ENCODE peak calls at places on chromosomes 1 and 21, in seven cellular contexts. F, A, L, M, U, X and E are unnamed samples.

GRCh38 chr1:98391175-98391574 is 270.3 kb upstream of the SNX7 start:
- DNase-seq in F (no peak), L (no peak), X (no peak), M (no peak), U (no peak), A (no peak), E (no peak)

GRCh38 chr1:52403566-52404115 is 582 bp downstream of the ORC1 start:
- DNase-seq in L (peak), A (no peak), U (no peak), X (no peak), F (peak), M (peak), E (peak)

GRCh38 chr1:223726380-223727001 is 14.2 kb downstream of the CAPN2 start:
- DNase-seq in L (peak), U (peak), M (peak), A (peak), F (peak), X (no peak), E (peak)

GRCh38 chr1:112803906-112804762 is 89.0 kb upstream of the PPM1J start:
- DNase-seq in M (peak), U (peak), F (peak), A (peak), L (no peak), X (peak), E (peak)

GRCh38 chr1:174060090-174060489 is 37.9 kb upstream of the RC3H1 start:
- DNase-seq in A (no peak), F (peak), X (no peak), L (no peak), M (no peak), U (no peak), E (peak)

GRCh38 chr1:6359568-6360496 is 33.7 kb downstream of the ACOT7 start:
- DNase-seq in U (peak), X (peak), F (peak), A (peak), L (no peak), M (peak), E (peak)

GRCh38 chr1:4638347-4638734 is 16.1 kb upstream of the AJAP1 start:
- DNase-seq in M (no peak), L (no peak), F (no peak), A (peak), U (no peak), X (no peak), E (no peak)

GRCh38 chr1:205266584-205267305 is 39.0 kb downstream of the TMCC2 start:
- DNase-seq in M (no peak), L (no peak), U (no peak), A (no peak), F (no peak), X (no peak), E (no peak)

GRCh38 chr1:196361112-196361714 is 247.0 kb downstream of the KCNT2 start:
- DNase-seq in U (no peak), F (no peak), X (peak), A (no peak), L (no peak), M (no peak), E (peak)

GRCh38 chr21:26945916-26946315 is 21.0 kb downstream of the ADAMTS5 start:
- DNase-seq in X (no peak), F (no peak), L (no peak), M (no peak), U (peak), A (no peak), E (no peak)

GRCh38 chr21:35779690-35780570 is 280.4 kb downstream of the SETD4 start:
- DNase-seq in M (no peak), L (no peak), X (no peak), A (no peak), U (no peak), F (no peak), E (no peak)

GRCh38 chr21:28699591-28700259 is 293.0 kb downstream of the LTN1 start:
- DNase-seq in A (no peak), X (no peak), L (no peak), M (no peak), F (no peak), U (no peak), E (no peak)

GRCh38 chr1:230125633-230126528 is 58.8 kb downstream of the GALNT2 start:
- DNase-seq in F (no peak), L (no peak), A (no peak), X (no peak), U (no peak), M (peak), E (no peak)

GRCh38 chr1:212098771-212099170 is 63.2 kb downstream of the DTL start:
- DNase-seq in M (no peak), X (no peak), L (no peak), A (no peak), U (no peak), F (no peak), E (no peak)

GRCh38 chr1:167332503-167332902 is 111.8 kb downstream of the POU2F1 start:
- DNase-seq in F (no peak), M (no peak), U (no peak), X (no peak), A (no peak), L (no peak), E (no peak)

GRCh38 chr1:84689514-84690396 is 506 bp downstream of the SSX2IP start:
- DNase-seq in U (peak), A (peak), M (no peak), F (peak), L (no peak), X (peak), E (peak)

GRCh38 chr1:243482237-243483022 is 226.6 kb downstream of the SDCCAG8 start:
- DNase-seq in U (no peak), A (no peak), F (peak), X (no peak), M (peak), L (no peak), E (peak)

GRCh38 chr21:37101384-37101783 is 28.3 kb downstream of the TTC3 start:
- DNase-seq in L (no peak), U (no peak), X (no peak), F (no peak), A (no peak), M (no peak), E (no peak)

GRCh38 chr21:22885079-22885478 is 1886.9 kb downstream of the NCAM2 start:
- DNase-seq in U (no peak), A (no peak), X (no peak), L (no peak), M (no peak), F (peak), E (peak)